ENCODE peak calls at places on chromosomes 1 and 21, in ten cellular contexts. H, Y, C, I, X, J, E, F, R and A are unnamed samples.

GRCh38 chr1:94237291-94238226 is at the start of gene ARHGAP29:
- DNase-seq in X (peak; percentile 74), I (peak; percentile 14), F (peak; percentile 88), E (no peak), C (peak; percentile 64), J (peak; percentile 85), H (peak; percentile 94), R (peak; percentile 89), Y (peak; percentile 89), A (peak; percentile 89)

GRCh38 chr1:155932487-155932886 is 1.7 kb downstream of the KHDC4 start:
- DNase-seq in F (no peak), Y (no peak), C (no peak), H (peak; percentile 78), J (no peak), X (no peak), R (no peak), I (no peak), E (no peak), A (no peak)

GRCh38 chr1:167564592-167564991 is 11.0 kb upstream of the CREG1 start:
- DNase-seq in J (peak; percentile 59), R (no peak), E (no peak), Y (no peak), C (peak; percentile 45), X (no peak), F (no peak), I (no peak), H (peak; percentile 47), A (no peak)

GRCh38 chr1:8083739-8084484 is 57.8 kb upstream of the ERRFI1 start:
- DNase-seq in C (no peak), J (no peak), R (no peak), E (no peak), X (peak; percentile 70), H (peak; percentile 68), F (no peak), Y (no peak), I (no peak), A (peak; percentile 66)

GRCh38 chr1:145871994-145872411 is 13.1 kb upstream of the PIAS3 start:
- DNase-seq in C (no peak), Y (peak; percentile 66), I (no peak), X (no peak), H (no peak), R (no peak), J (no peak), F (peak; percentile 31), E (no peak), A (peak; percentile 34)

GRCh38 chr1:100860397-100860991 is 34.1 kb downstream of the EXTL2 start:
- DNase-seq in C (no peak), Y (no peak), X (peak; percentile 80), F (no peak), H (peak; percentile 57), J (no peak), I (no peak), R (no peak), E (no peak), A (peak; percentile 43)

GRCh38 chr1:200921571-200922110 is 26.9 kb downstream of the INAVA start:
- DNase-seq in Y (no peak), R (no peak), J (no peak), X (no peak), F (no peak), C (no peak), I (no peak), H (no peak), E (no peak), A (no peak)

GRCh38 chr1:227891955-227892871 is 55.5 kb downstream of the WNT9A start:
- DNase-seq in X (no peak), J (no peak), R (no peak), Y (peak; percentile 52), F (peak; percentile 19), E (no peak), I (no peak), H (no peak), C (peak; percentile 18), A (peak; percentile 11)

GRCh38 chr21:32597205-32597604 is 11.9 kb upstream of the TCP10L start:
- DNase-seq in J (no peak), H (peak; percentile 98), C (no peak), F (no peak), X (peak; percentile 81), E (peak; percentile 47), Y (no peak), I (no peak), R (no peak), A (no peak)

DNA sequence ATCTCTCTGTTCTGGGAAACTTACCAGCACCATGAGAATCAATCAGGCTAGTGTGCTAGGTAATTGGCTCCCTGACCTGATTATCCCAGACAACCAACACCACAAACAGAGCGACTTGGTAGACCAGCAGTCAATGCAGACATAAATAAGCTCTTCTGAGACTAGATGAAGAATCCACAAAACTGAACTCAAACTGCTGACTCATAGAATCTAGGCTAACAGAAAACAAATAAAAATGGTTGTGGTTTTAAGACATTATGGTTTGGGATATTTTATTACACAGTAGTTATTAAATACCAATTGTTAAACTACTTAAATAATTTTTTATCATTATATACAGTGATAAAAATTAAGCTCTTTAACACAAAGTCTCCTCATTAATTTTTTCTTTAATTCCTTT is 535.7 kb downstream of the COL11A1 start:
- DNase-seq in R (no peak), C (no peak), I (no peak), J (no peak), H (peak; percentile 22), Y (no peak), X (no peak), F (no peak), E (no peak), A (no peak)
- H3K27me3 ChIP-seq in R (no peaks in the 10 kb centered on the region), C (no peaks in the 10 kb centered on the region), I (no peaks in the 10 kb centered on the region), J (no peaks in the 10 kb centered on the region), H (peaks cover 46% of the 10 kb centered on the region), Y (no peaks in the 10 kb centered on the region), X (no peaks in the 10 kb centered on the region), F (no peaks in the 10 kb centered on the region), E (no peaks in the 10 kb centered on the region), A (no peaks in the 10 kb centered on the region)

GRCh38 chr1:236508593-236509027 is 15.2 kb upstream of the LGALS8 start:
- DNase-seq in C (no peak), H (no peak), X (no peak), E (no peak), F (no peak), I (no peak), R (no peak), J (no peak), Y (no peak), A (no peak)

GRCh38 chr1:236512019-236512418 is 11.8 kb upstream of the LGALS8 start:
- DNase-seq in R (no peak), F (no peak), E (no peak), C (no peak), Y (no peak), I (no peak), J (no peak), X (no peak), H (no peak), A (no peak)

GRCh38 chr1:236509203-236509602 is 14.6 kb upstream of the LGALS8 start:
- DNase-seq in H (no peak), J (no peak), C (no peak), F (no peak), Y (no peak), R (no peak), E (no peak), X (no peak), I (no peak), A (no peak)

GRCh38 chr1:236507022-236507700 is 16.6 kb upstream of the LGALS8 start:
- DNase-seq in X (peak; percentile 17), J (no peak), C (no peak), H (no peak), I (no peak), Y (no peak), F (peak; percentile 71), R (peak; percentile 34), E (no peak), A (peak; percentile 77)

DNA sequence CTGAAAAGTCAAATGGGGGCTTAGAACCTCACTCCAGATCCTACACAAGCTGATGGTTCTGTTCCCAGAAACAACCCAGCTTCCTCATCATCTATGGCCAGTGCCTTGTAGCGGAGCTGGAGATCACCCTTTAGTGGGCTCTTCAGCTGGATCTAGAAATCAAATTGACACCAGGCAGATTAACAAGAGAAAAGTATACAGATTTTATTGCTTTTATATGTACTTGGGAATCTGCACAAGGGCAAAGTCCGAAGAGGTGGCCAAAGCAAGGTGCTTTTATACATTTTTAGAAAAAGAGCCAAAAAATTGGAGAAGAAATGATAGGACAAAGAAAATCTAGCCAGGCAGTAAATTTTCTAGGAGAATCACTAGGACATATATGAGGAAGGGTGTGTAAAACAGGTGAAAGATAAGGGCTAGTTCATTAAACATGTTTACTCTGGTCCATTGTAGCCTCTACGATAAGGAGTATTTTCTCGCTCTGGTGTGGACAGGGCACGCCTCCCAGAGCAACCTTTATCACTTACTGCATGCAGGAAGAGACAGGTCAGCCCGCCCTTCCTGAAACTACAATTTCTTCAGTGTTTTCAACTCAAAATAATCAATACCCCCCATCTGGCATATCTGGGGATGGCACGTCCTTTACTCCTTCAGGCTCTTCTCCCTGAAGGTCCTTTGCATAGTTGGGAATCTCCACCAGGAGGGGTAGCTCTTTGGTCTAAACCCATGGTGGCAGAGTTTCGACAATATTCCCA is 14.0 kb upstream of the LGALS8 start:
- DNase-seq in Y (no peak), X (no peak), R (no peak), C (no peak), E (no peak), I (no peak), H (no peak), J (no peak), F (peak; percentile 37), A (no peak)
- TF ChIP-seq CTCF in Y (no peak), X (peak; percentile 14), R (no peak), C (no peak), E (no peak), I (no peak), H (no peak), J (no peak), F (no peak), A (no peak)

DNA sequence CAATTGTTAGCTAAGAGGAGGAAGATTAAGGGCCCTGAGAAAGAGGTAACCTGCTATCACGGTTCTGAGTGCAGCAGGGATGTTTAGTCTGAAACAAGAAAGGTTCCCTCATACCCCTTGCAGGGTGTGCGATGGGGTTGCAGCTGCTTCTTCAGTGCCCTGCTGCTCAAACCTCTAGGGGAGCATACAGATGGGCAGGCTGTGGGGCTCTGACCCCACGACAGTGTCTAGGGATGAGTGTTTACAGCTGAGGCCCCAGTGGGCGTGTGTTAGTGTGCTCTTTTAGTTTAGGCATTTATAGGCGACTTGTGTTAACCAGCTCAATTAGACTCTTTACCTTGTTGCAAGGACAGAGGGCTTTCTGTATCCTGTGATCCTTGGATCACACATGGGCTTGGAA is 41.3 kb upstream of the PLA2G5 start:
- DNase-seq in C (no peak), F (no peak), X (no peak), Y (peak; percentile 53), J (no peak), H (no peak), E (no peak), R (no peak), I (no peak), A (no peak)
- H3K27me3 ChIP-seq in C (no peaks in the 10 kb centered on the region), F (no peaks in the 10 kb centered on the region), X (no peaks in the 10 kb centered on the region), Y (no peaks in the 10 kb centered on the region), J (no peaks in the 10 kb centered on the region), H (no peaks in the 10 kb centered on the region), E (peaks cover 22% of the 10 kb centered on the region), R (no peaks in the 10 kb centered on the region), I (no peaks in the 10 kb centered on the region), A (no peaks in the 10 kb centered on the region)

DNA sequence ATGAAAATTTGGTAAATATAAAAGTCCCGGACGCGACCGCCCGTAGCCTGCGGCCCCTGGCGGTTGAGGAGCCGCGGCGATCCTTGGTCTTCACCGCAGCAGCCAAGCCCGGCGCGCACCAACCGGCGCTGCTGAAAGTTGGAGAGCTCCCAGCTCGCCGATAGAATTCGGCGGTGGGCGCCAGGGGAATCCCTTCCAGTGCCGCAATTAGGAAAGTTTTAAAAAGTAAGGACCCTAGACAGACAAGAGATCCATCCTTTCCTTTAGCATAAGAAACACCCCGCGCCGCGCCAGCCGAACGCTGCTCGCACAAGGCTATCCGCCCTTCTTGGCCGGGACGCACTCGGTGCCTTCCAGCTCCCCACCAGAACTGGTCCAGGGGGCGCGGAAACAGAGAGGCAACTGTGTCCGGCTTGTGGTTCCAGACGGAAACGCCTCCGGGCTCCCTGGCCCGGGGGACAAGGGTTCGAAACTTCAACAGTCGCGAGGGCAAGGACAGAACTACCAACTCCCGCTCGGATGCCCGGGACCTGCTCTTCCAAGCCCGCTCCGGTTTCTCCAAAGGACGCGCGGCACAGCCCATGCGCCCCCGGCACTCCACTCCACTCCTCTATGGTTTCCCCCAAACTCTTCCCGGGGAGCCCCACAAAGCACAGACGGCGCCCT is 1.7 kb downstream of the FAM78B start:
- DNase-seq in X (peak; percentile 22), R (peak; percentile 53), F (peak; percentile 50), Y (peak; percentile 64), C (peak; percentile 29), H (no peak), E (no peak), J (no peak), I (no peak), A (peak; percentile 76)
- TF ChIP-seq CTCF in X (peak; percentile 77), R (peak; percentile 42), F (no peak), Y (no peak), C (peak; percentile 45), H (peak; percentile 38), E (peak; percentile 40), J (no peak), I (peak; percentile 55), A (peak; percentile 45)